ENCODE peak calls at places on chromosome 5, in six cellular contexts. X, U, E, P, Y and V are unnamed samples.

GRCh38 chr5:58775699-58776098 is 192.8 kb downstream of the RAB3C start:
- DNase-seq in P (no peak), E (no peak), U (no peak), Y (no peak), X (no peak), V (no peak)

GRCh38 chr5:61450880-61451279 is 118.8 kb downstream of the ZSWIM6 start:
- DNase-seq in P (no peak), X (peak), Y (peak), U (peak), E (no peak), V (no peak)

GRCh38 chr5:97231025-97231636 is 48.1 kb upstream of the RIOK2 start:
- DNase-seq in X (peak), U (peak), E (peak), Y (peak), P (no peak), V (peak)

GRCh38 chr5:68710514-68710913 is 383.3 kb upstream of the SLC30A5 start:
- DNase-seq in P (no peak), X (no peak), E (no peak), U (no peak), Y (no peak), V (no peak)

GRCh38 chr5:6291961-6292360 is 86.4 kb downstream of the MED10 start:
- DNase-seq in U (peak), E (peak), X (peak), Y (no peak), P (no peak), V (no peak)

GRCh38 chr5:78972654-78973428 is 12.3 kb downstream of the ARSB start:
- DNase-seq in Y (peak), X (peak), E (no peak), P (no peak), U (no peak), V (no peak)

GRCh38 chr5:142507528-142507927 is 178.4 kb downstream of the FGF1 start:
- DNase-seq in Y (no peak), E (no peak), U (no peak), X (no peak), P (no peak), V (no peak)

GRCh38 chr5:113806250-113806649 is 292.8 kb downstream of the YTHDC2 start:
- DNase-seq in E (peak), P (no peak), X (peak), Y (peak), U (no peak), V (no peak)

GRCh38 chr5:141420855-141421488 is at the start of gene PCDHGA11:
- DNase-seq in U (peak), X (no peak), P (no peak), E (peak), Y (peak), V (peak)

GRCh38 chr5:179599973-179600372 is 23.5 kb downstream of the HNRNPH1 start:
- DNase-seq in P (no peak), Y (no peak), X (no peak), U (no peak), E (no peak), V (no peak)

GRCh38 chr5:80959768-80960442 is at the start of gene RASGRF2:
- DNase-seq in Y (peak), P (no peak), X (no peak), U (no peak), E (peak), V (no peak)

GRCh38 chr5:138622051-138622450 is 46.9 kb upstream of the HSPA9 start:
- DNase-seq in Y (no peak), E (no peak), U (no peak), X (no peak), P (no peak), V (no peak)

GRCh38 chr5:157947156-157947555 is 88.2 kb upstream of the CLINT1 start:
- DNase-seq in X (peak), U (no peak), E (no peak), Y (no peak), P (no peak), V (no peak)

GRCh38 chr5:113119271-113119924 is 142.8 kb downstream of the DCP2 start:
- DNase-seq in X (no peak), P (no peak), U (no peak), E (no peak), Y (peak), V (no peak)

GRCh38 chr5:146042628-146043279 is 62.6 kb downstream of the PLAC8L1 start:
- DNase-seq in P (no peak), X (peak), Y (peak), E (no peak), U (peak), V (no peak)

GRCh38 chr5:68444833-68445232 is 229.3 kb downstream of the PIK3R1 start:
- DNase-seq in E (no peak), Y (no peak), X (no peak), P (no peak), U (no peak), V (no peak)

GRCh38 chr5:3600106-3600997 is 4.7 kb downstream of the IRX1 start:
- DNase-seq in X (no peak), U (no peak), Y (peak), P (no peak), E (peak), V (no peak)

GRCh38 chr5:37198066-37198465 is 51.1 kb downstream of the CPLANE1 start:
- DNase-seq in X (no peak), P (no peak), Y (no peak), E (no peak), U (no peak), V (no peak)

GRCh38 chr5:6383376-6383775 is 5.0 kb upstream of the MED10 start:
- DNase-seq in E (no peak), U (no peak), X (no peak), P (no peak), Y (no peak), V (no peak)

GRCh38 chr5:82096249-82096648 is 124.4 kb downstream of the ATG10 start:
- DNase-seq in P (no peak), U (no peak), E (no peak), Y (no peak), X (no peak), V (no peak)

GRCh38 chr5:55668356-55668755 is 43.8 kb downstream of the SLC38A9 start:
- DNase-seq in U (peak), Y (peak), X (peak), P (no peak), E (no peak), V (no peak)

GRCh38 chr5:24905123-24905522 is 260.3 kb upstream of the CDH10 start:
- DNase-seq in U (no peak), P (no peak), Y (peak), E (no peak), X (peak), V (no peak)

GRCh38 chr5:137734962-137735530 is 843 bp downstream of the KLHL3 start:
- DNase-seq in Y (peak), X (peak), U (no peak), P (no peak), E (peak), V (no peak)

GRCh38 chr5:114174131-114174530 is 187.7 kb upstream of the KCNN2 start:
- DNase-seq in P (no peak), X (peak), U (no peak), Y (no peak), E (no peak), V (no peak)

GRCh38 chr5:75611324-75612210 is at the start of gene ANKDD1B:
- DNase-seq in Y (peak), E (peak), X (peak), U (no peak), P (no peak), V (no peak)

GRCh38 chr5:109413463-109413862 is 3.7 kb upstream of the PJA2 start:
- DNase-seq in X (no peak), U (no peak), Y (peak), P (no peak), E (peak), V (no peak)

GRCh38 chr5:9782806-9783560 is 152.8 kb upstream of the TAS2R1 start:
- DNase-seq in Y (peak), U (no peak), E (no peak), X (peak), P (no peak), V (no peak)

GRCh38 chr5:159669559-159669958 is 246.7 kb upstream of the ADRA1B start:
- DNase-seq in X (no peak), Y (no peak), E (no peak), P (no peak), U (no peak), V (no peak)

GRCh38 chr5:133675376-133676154 is 63.2 kb upstream of the FSTL4 start:
- DNase-seq in X (no peak), Y (no peak), E (peak), U (no peak), P (no peak), V (no peak)

GRCh38 chr5:36685631-36686147 is 79.3 kb downstream of the SLC1A3 start:
- DNase-seq in P (no peak), U (no peak), Y (peak), E (no peak), X (no peak), V (peak)

GRCh38 chr5:163579729-163580128 is 74.3 kb downstream of the MAT2B start:
- DNase-seq in P (no peak), U (no peak), Y (no peak), E (no peak), X (no peak), V (no peak)

GRCh38 chr5:132380741-132381140 is 11.2 kb downstream of the SLC22A5 start:
- DNase-seq in E (no peak), X (no peak), P (no peak), U (no peak), Y (no peak), V (no peak)

GRCh38 chr5:168747987-168748777 is 169.0 kb upstream of the PANK3 start:
- DNase-seq in X (peak), Y (peak), P (peak), U (peak), E (peak), V (peak)

GRCh38 chr5:127006711-127007110 is 23.6 kb downstream of the MARCHF3 start:
- DNase-seq in Y (peak), E (no peak), U (no peak), X (no peak), P (no peak), V (no peak)

DNA sequence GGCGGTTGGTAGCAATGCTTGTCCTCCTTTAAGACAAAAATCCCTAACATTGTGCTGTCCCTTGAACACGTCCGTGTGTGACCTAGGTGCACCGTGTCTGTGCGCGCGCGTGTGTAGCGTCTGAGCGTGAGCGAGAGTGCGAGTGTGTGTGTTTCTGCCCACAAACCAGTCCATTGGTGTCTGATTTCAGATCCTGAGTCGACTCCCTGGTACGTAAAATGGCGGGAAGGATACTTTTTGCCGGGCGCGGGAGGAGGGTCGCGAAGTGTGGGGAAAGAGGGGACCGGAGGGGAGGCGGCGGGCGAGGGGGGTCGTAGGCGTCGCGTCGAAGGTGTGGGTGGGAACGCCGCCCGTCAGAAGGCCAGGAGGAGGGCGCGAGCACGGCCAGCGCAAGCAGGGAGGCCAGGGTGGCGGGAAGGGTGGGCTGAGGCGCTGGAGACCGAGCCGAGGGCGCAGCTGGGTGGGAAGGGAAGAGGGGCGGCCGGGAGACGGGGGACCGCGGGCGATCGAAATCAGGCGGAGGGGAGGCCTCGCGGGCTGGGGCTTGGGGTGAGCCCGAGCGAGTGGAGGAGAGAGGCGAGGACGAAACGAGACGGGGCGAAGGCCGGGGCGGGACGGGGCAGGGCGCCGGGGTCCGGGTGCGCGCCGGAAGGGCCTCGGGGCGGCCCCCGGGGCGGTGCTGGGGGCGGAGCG is 8.8 kb downstream of the OTP start:
- DNase-seq in Y (peak), X (no peak), E (peak), U (no peak), P (no peak), V (no peak)
- TF ChIP-seq EZH2 in Y (no peak), X (no peak), E (peak), U (no peak), P (peak), V (no peak)

GRCh38 chr5:153704110-153704509 is 213.6 kb downstream of the GRIA1 start:
- DNase-seq in P (no peak), U (no peak), Y (no peak), E (no peak), X (no peak), V (no peak)
- TF ChIP-seq EZH2 in P (no peak), U (no peak), Y (no peak), E (no peak), X (no peak), V (no peak)

GRCh38 chr5:124648902-124649467 is 97.5 kb downstream of the ZNF608 start:
- DNase-seq in U (no peak), P (no peak), Y (no peak), X (no peak), E (no peak), V (no peak)

GRCh38 chr5:124651663-124652513 is 94.6 kb downstream of the ZNF608 start:
- DNase-seq in X (peak), U (no peak), E (peak), Y (peak), P (no peak), V (no peak)

GRCh38 chr5:124650960-124651662 is 95.3 kb downstream of the ZNF608 start:
- DNase-seq in U (no peak), P (no peak), X (no peak), Y (no peak), E (peak), V (no peak)

GRCh38 chr5:124647393-124647792 is 99.0 kb downstream of the ZNF608 start:
- DNase-seq in Y (no peak), U (no peak), X (no peak), E (no peak), P (no peak), V (no peak)

DNA sequence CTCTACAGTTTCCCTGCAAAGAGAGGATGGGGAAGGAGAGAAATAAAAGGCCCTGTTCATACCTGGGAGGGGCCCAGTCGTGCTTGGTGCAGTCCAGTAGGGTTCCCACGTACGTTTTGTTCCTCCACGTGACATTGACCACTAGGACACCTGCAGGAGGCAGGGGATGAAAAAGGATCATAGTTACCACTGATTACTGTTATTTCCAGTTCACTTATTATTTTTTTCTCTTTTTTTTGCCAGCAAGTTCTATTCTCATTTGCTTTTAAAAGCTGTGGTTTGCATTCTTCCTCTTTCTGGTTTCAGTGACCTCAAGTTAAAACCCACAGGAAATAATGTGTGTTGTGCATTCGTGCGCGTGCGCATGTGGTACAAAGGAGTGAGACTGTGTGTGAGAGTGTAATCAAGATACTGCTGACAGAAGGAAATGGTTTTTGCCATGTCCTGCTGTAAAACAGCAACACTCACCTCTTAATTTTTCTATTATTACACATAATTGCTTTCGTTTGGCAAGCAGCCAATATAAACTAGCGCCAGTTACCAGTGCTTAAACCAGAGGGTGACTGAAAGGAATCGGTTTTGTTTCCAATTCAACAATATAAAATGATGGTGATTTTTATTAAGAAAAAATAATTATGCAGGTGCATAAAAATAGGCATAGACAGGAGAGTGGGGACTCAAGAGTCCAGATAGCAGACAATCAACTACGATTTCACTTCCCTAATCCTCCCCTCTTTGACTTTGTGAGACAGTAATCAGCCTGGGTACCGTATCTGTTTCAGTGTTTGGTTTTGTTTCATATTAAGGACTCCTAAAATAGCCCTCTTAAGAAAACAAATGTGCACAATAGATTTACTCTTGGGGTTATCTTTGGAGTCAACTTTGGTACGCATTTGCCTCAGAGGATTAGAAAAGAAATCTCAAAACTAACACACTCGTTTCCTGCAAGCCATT is 96.6 kb downstream of the ZNF608 start:
- DNase-seq in P (no peak), U (no peak), X (peak), E (no peak), Y (peak), V (peak)
- TF ChIP-seq EZH2 in P (no peak), U (no peak), X (no peak), E (no peak), Y (no peak), V (no peak)

GRCh38 chr5:73380710-73381586 is 67.6 kb downstream of the FOXD1 start:
- DNase-seq in U (no peak), Y (no peak), X (no peak), P (no peak), E (no peak), V (no peak)
- TF ChIP-seq EZH2 in U (no peak), Y (no peak), X (no peak), P (no peak), E (no peak), V (no peak)

GRCh38 chr5:171312129-171312819 is 3.2 kb downstream of the TLX3 start:
- DNase-seq in E (peak), U (no peak), P (no peak), X (no peak), Y (no peak), V (no peak)

GRCh38 chr5:171310334-171310815 is 1.3 kb downstream of the TLX3 start:
- DNase-seq in E (no peak), Y (no peak), U (no peak), X (no peak), P (no peak), V (no peak)

GRCh38 chr5:171313481-171314206 is 4.6 kb downstream of the TLX3 start:
- DNase-seq in U (no peak), Y (no peak), E (peak), P (no peak), X (no peak), V (no peak)

GRCh38 chr5:171310816-171311697 is 2.0 kb downstream of the TLX3 start:
- DNase-seq in U (no peak), P (no peak), Y (peak), E (peak), X (peak), V (no peak)

GRCh38 chr5:171311698-171312083 is 2.6 kb downstream of the TLX3 start:
- DNase-seq in Y (no peak), P (no peak), X (no peak), E (no peak), U (no peak), V (no peak)
- TF ChIP-seq EZH2 in Y (peak), P (no peak), X (no peak), E (no peak), U (no peak), V (no peak)

DNA sequence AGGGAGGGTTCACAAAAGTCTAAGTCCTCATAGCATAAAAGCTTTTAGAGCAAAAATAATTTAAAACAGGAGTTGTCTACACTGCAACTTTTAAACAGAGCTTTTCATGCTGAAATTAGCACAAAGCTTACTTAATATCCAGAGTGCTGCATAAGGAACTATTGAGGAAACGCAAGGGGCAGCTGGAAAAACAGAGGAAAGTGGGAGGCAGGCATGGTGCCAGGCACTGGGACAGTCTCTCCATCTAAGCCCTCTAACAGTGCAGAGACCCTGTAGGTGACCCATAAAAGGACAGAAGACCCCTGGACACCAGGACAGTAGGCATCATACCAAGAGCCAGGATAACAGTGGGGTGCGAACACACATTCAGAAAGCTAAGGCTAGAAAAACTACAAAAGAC is 49.3 kb downstream of the ADAMTS12 start:
- DNase-seq in E (no peak), Y (no peak), U (no peak), P (no peak), X (no peak), V (no peak)
- TF ChIP-seq EZH2 in E (no peak), Y (no peak), U (no peak), P (no peak), X (no peak), V (no peak)

DNA sequence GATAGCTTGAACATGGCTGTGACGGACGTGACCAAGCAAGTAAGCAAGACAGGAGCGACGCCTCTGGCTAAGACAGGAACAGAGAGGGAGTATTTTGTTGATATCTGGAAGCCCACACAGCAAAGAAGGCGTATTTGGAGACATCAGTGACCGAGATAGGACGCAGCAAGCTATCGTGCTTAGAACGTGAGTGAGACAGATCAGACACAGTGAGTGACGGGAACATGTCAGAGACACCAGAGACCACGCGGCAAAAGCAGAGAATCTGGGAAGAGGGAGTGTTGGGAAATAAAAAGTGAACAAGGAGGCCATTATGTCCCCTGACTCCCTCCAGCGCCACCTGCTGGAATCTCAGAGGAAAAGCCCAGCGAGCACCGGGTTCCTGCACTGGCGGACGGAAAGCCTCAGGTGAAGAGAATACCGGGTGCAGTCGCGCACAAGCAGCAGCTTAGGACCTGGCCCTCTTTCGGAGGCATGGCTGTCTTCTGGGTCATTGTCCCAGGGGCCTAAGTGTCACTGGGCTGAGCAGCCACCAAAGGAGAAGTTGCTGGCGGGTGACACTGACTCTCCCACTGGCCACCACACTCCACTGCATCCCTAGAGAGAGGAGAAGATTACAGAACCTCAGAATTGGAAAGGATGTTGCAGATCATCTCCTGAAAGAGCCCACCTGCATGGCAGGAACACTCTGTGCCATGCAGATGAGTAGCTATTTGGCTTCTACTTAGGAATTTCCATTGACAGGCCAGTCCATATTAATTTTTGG is 99.1 kb downstream of the FBXO38 start:
- DNase-seq in E (peak), Y (peak), X (peak), U (peak), P (peak), V (peak)
- TF ChIP-seq EZH2 in E (no peak), Y (no peak), X (no peak), U (no peak), P (no peak), V (no peak)

DNA sequence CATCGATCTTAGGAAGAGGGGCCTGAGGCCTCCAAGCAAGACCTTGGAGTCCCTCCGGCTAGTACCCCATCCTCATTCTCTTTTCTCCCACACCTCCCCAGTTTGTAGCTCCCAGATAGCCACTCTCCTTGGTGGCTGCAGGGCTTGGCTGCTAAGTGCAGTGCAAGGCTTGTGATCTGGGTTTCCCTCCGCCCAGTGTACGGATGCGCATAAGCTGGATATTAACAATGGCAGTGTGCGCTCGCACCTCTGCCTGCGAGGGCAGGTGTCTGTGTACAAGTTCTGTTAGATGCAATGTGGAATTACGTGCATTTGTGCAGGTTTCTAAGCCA is 71.0 kb upstream of the TBCA start:
- DNase-seq in P (no peak), E (peak), U (no peak), Y (no peak), X (no peak), V (no peak)
- TF ChIP-seq EZH2 in P (peak), E (peak), U (no peak), Y (no peak), X (no peak), V (no peak)